ENCODE peak calls at places on chromosome X, in four cellular contexts. L is GM23338, C is neural progenitor cell, Z is MM.1S. W is an unnamed sample.

GRCh38 chrX:148310402-148311200 is 189.8 kb upstream of the AFF2 start:
- DNase-seq in L (no peak), C (no peak), Z (peak; percentile 75), W (no peak)

GRCh38 chrX:129717902-129718301 is 20.9 kb upstream of the XPNPEP2 start:
- DNase-seq in L (no peak), C (no peak), Z (no peak), W (no peak)

GRCh38 chrX:10482262-10482661 is 138.1 kb downstream of the MID1 start:
- DNase-seq in L (no peak), C (no peak), Z (peak; percentile 10), W (no peak)

GRCh38 chrX:124651031-124651430 is 304.7 kb downstream of the SH2D1A start:
- DNase-seq in L (no peak), C (peak; percentile 23), Z (no peak), W (no peak)

GRCh38 chrX:111167334-111167733 is 71.3 kb downstream of the PAK3 start:
- DNase-seq in L (no peak), C (no peak), Z (no peak), W (no peak)

GRCh38 chrX:66676413-66676812 is 37.5 kb upstream of the EDA2R start:
- DNase-seq in L (no peak), C (no peak), Z (no peak), W (no peak)

GRCh38 chrX:95875661-95876060 is 809.0 kb upstream of the DIAPH2 start:
- DNase-seq in L (no peak), C (no peak), Z (no peak), W (no peak)

GRCh38 chrX:283115-283845 is 2.1 kb downstream of the PLCXD1 start:
- DNase-seq in L (peak; percentile 98), C (peak; percentile 97), Z (peak; percentile 88), W (peak; percentile 70)

GRCh38 chrX:122625821-122626220 is 558.3 kb upstream of the GRIA3 start:
- DNase-seq in L (no peak), C (no peak), Z (no peak), W (no peak)

GRCh38 chrX:131841496-131842410 is 181.3 kb upstream of the STK26 start:
- DNase-seq in L (peak; percentile 79), C (peak; percentile 72), Z (peak; percentile 46), W (peak; percentile 78)

GRCh38 chrX:16185725-16186136 is 18.4 kb downstream of the MAGEB17 start:
- DNase-seq in L (no peak), C (no peak), Z (no peak), W (peak; percentile 35)

GRCh38 chrX:68929332-68930150 is 100.7 kb downstream of the EFNB1 start:
- DNase-seq in L (no peak), C (no peak), Z (no peak), W (peak; percentile 64)

GRCh38 chrX:68930576-68931317 is 101.9 kb downstream of the EFNB1 start:
- DNase-seq in L (no peak), C (no peak), Z (no peak), W (no peak)

GRCh38 chrX:97740044-97740443 is 856.3 kb downstream of the RPA4 start:
- DNase-seq in L (no peak), C (no peak), Z (no peak), W (no peak)

GRCh38 chrX:70022608-70023007 is 27.1 kb downstream of the AWAT2 start:
- DNase-seq in L (no peak), C (no peak), Z (no peak), W (no peak)

GRCh38 chrX:68833448-68833805 is 4.6 kb downstream of the EFNB1 start:
- DNase-seq in L (no peak), C (no peak), Z (no peak), W (no peak)

GRCh38 chrX:150761176-150761818 is 68.1 kb downstream of the MTMR1 start:
- DNase-seq in L (peak; percentile 34), C (no peak), Z (no peak), W (no peak)

GRCh38 chrX:24153796-24154189 is 4.3 kb downstream of the ZFX start:
- DNase-seq in L (no peak), C (no peak), Z (no peak), W (peak; percentile 30)

GRCh38 chrX:24153175-24153795 is 3.8 kb downstream of the ZFX start:
- DNase-seq in L (peak; percentile 24), C (peak; percentile 42), Z (no peak), W (peak; percentile 54)

GRCh38 chrX:24156177-24156576 is 6.6 kb downstream of the ZFX start:
- DNase-seq in L (no peak), C (no peak), Z (no peak), W (no peak)

GRCh38 chrX:24151513-24151912 is 2.0 kb downstream of the ZFX start:
- DNase-seq in L (no peak), C (no peak), Z (no peak), W (no peak)

DNA sequence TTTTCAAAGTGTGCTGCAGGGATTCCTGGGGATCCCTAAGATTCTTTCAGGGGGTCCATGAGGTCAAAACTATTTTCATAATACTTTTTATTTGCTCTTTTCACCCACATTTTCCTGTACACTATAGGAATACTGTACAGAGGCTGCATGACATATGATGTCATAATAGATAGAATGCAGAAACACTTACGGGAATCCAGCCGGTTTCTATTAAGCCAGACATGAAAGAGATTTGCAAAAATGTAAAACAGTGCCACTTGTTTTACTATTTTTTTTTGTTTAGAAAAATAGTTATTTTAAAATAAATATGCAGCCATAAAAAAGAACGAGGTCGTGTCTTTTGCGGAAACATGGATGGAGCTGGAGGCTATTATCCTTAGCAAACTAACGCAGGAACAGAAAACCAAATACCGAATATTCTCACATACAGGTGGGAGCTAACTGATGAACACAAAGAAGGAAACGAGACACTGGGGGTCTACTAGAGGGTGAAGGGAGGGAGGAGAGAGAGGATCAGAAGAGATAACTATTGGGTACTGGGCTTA is 5.0 kb downstream of the ZFX start:
- DNase-seq in L (no peak), C (no peak), Z (no peak), W (no peak)
- H3K4me1 ChIP-seq in L (no peaks in the 10 kb centered on the region), C (peaks cover 24% of the 10 kb centered on the region), Z (peaks cover 13% of the 10 kb centered on the region), W (peaks cover 38% of the 10 kb centered on the region)

DNA sequence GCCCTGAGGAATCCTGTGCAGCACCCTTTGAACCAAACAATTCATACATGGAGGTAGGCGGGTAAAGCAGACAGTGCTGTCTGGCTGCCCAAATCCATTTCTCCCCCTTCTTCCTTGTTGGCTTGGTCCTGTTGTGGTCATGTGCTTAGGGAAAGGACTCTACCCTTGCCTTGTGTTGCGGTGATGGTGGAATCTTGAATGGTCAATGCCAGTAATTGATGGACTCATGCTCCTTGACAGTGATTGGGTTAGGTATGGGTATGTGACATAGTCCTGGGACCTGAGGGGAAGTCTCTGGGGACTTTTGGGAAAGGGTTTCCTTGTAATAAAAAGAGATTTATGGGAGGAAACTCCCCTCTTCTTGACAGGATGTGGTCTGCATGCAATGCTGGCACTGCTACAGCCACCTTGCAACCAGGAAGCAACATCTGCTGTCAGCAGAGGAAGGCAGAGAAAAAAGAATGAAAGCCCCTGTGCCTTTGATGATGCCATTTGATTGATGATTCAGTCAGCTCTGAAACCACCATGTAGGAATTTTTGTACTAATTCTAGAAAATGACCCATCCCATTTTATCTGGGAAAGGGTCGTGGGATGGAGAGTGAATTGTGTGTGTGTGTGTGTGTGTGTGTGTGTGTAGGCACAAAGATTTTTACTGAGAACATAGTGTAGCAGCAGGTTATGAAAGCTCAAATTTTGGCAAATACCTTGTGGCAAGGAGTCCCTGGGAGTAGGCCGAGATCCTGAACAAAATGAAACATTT is 30.0 kb upstream of the HUWE1 start:
- DNase-seq in L (no peak), C (no peak), Z (peak; percentile 71), W (peak; percentile 10)
- H3K4me2 ChIP-seq in L (no peak overlapping the region), C (no peak overlapping the region), Z (peak overlapping the region; percentile 1), W (peak overlapping the region; percentile 63)

DNA sequence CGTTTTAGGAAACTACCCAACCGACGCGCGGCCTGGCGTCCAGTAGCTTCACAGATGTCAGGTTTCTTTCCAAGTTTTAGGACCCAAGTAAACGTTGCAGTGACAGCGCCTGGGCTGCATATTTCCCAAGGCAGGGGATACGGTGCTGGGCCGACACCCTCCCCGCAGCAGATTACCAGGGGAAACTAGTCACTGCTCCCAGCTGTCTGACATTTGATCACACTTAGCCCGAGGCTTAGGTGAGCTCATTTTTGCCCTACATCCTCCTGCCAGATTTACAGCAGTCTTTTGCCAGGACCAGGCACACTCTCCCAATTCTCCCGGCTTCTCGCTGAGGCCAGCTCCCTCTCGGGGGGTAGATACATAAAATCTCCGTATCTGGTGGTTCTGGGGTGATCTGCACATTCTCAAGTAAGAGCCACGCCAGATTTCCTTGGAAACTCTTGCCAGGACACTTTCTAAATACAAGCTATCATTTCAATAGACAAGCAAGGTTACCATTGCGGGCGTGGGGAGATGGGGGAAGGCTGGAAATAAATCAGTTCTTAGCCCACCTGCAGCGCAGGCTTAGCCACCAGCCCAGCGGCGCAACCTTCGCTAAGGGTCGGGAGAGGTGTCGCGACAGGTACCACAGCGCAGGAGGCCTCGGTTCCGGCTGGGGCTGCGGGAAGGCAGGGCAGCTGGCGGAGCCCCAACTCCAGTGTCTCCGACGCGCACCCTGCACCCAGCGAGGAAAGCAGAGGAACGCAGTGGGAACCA is 2.5 kb upstream of the SOX3 start:
- DNase-seq in L (no peak), C (peak; percentile 44), Z (no peak), W (no peak)
- TF ChIP-seq EZH2 in L (peak; percentile 34), C (no peak), Z (no peak), W (no peak)

GRCh38 chrX:65671286-65671685 is 3.8 kb downstream of the MSN start:
- DNase-seq in L (no peak), C (no peak), Z (no peak), W (no peak)

GRCh38 chrX:65674351-65674893 is 7.0 kb downstream of the MSN start:
- DNase-seq in L (no peak), C (no peak), Z (peak; percentile 56), W (no peak)

GRCh38 chrX:65677954-65678469 is 10.6 kb downstream of the MSN start:
- DNase-seq in L (no peak), C (no peak), Z (no peak), W (peak; percentile 26)

GRCh38 chrX:65671966-65672365 is 4.5 kb downstream of the MSN start:
- DNase-seq in L (no peak), C (no peak), Z (no peak), W (no peak)

GRCh38 chrX:65673857-65674350 is 6.5 kb downstream of the MSN start:
- DNase-seq in L (no peak), C (no peak), Z (no peak), W (no peak)
- H3K4me1 ChIP-seq in L (peaks cover 8% of the 10 kb centered on the region), C (peaks cover 4% of the 10 kb centered on the region), Z (peaks cover 49% of the 10 kb centered on the region), W (peaks cover 34% of the 10 kb centered on the region)

GRCh38 chrX:153817291-153817690 is 13.1 kb downstream of the PDZD4 start:
- DNase-seq in L (no peak), C (no peak), Z (no peak), W (no peak)
- H3K4me2 ChIP-seq in L (no peak overlapping the region), C (no peak overlapping the region), Z (no peak overlapping the region), W (no peak overlapping the region)

GRCh38 chrX:120308959-120309872 is 2.0 kb downstream of the TMEM255A start:
- DNase-seq in L (peak; percentile 80), C (peak; percentile 82), Z (peak; percentile 80), W (peak; percentile 75)
- TF ChIP-seq EZH2 in L (no peak), C (no peak), Z (no peak), W (no peak)